ENCODE peak calls at places on chromosomes 12 and 14, in five cellular contexts. G is epithelial cell of esophagus, V is heart right ventricle, R is GM12865, P is A549. A is an unnamed sample.

GRCh38 chr12:43957732-43958131 is 121.9 kb downstream of the TMEM117 start:
- DNase-seq in V (peak), G (peak), R (peak), P (peak), A (peak)

GRCh38 chr12:87760943-87761342 is 268.3 kb downstream of the C12orf50 start:
- DNase-seq in G (no peak), V (no peak), P (no peak), R (no peak), A (no peak)

GRCh38 chr12:129394416-129394815 is 509.4 kb downstream of the TMEM132D start:
- DNase-seq in R (no peak), P (no peak), V (no peak), G (no peak), A (no peak)

GRCh38 chr14:22653012-22653621 is 9.0 kb upstream of the OR6J1 start:
- DNase-seq in R (peak), G (peak), V (peak), P (peak), A (peak)

GRCh38 chr12:105257321-105257728 is 21.4 kb upstream of the APPL2 start:
- DNase-seq in G (peak), V (no peak), R (no peak), P (peak), A (peak)

GRCh38 chr12:1914116-1914911 is 4.1 kb downstream of the CACNA2D4 start:
- DNase-seq in P (no peak), R (no peak), G (no peak), V (no peak), A (no peak)

GRCh38 chr14:57189070-57189469 is 79.6 kb downstream of the EXOC5 start:
- DNase-seq in V (no peak), R (no peak), P (peak), G (peak), A (peak)

GRCh38 chr12:71661977-71662522 is 1.6 kb downstream of the ZFC3H1 start:
- DNase-seq in R (no peak), G (peak), P (no peak), V (no peak), A (peak)

GRCh38 chr14:37655418-37655817 is 60.0 kb downstream of the TTC6 start:
- DNase-seq in G (peak), R (no peak), P (peak), V (no peak), A (peak)

GRCh38 chr14:78927261-78927660 is 757.1 kb downstream of the NRXN3 start:
- DNase-seq in V (no peak), R (no peak), P (no peak), G (no peak), A (no peak)

GRCh38 chr14:49691031-49691430 is 1.9 kb upstream of the KLHDC1 start:
- DNase-seq in P (peak), G (no peak), V (no peak), R (no peak), A (no peak)

GRCh38 chr12:118318703-118319102 is 54.0 kb downstream of the TAOK3 start:
- DNase-seq in V (no peak), P (no peak), G (no peak), R (no peak), A (no peak)

GRCh38 chr14:29927596-29928341 is at the start of gene PRKD1:
- DNase-seq in G (peak), V (peak), R (no peak), P (peak), A (peak)

GRCh38 chr12:73124480-73124879 is 852.3 kb downstream of the TRHDE start:
- DNase-seq in P (no peak), R (no peak), V (no peak), G (no peak), A (no peak)

GRCh38 chr14:75619598-75619997 is 41.1 kb downstream of the ERG28 start:
- DNase-seq in R (no peak), G (no peak), P (no peak), V (no peak), A (no peak)

GRCh38 chr12:103962493-103962892 is 3.2 kb upstream of the TDG start:
- DNase-seq in V (no peak), P (no peak), R (no peak), G (no peak), A (no peak)

GRCh38 chr12:114668151-114668891 is 15.7 kb downstream of the TBX3 start:
- DNase-seq in V (peak), P (peak), R (peak), G (peak), A (peak)

GRCh38 chr12:103495783-103496456 is at the start of gene C12orf42:
- DNase-seq in V (no peak), G (peak), P (peak), R (peak), A (peak)

GRCh38 chr12:95220190-95220589 is 2.6 kb downstream of the VEZT start:
- DNase-seq in V (no peak), G (no peak), P (no peak), R (no peak), A (no peak)

GRCh38 chr12:102376251-102376747 is 104.1 kb downstream of the IGF1 start:
- DNase-seq in G (no peak), V (peak), R (no peak), P (no peak), A (no peak)

GRCh38 chr14:101173698-101174521 is 270.4 kb upstream of the RTL1 start:
- DNase-seq in G (no peak), P (no peak), V (no peak), R (no peak), A (no peak)

GRCh38 chr12:9669534-9669933 is at the start of gene CLEC2D:
- DNase-seq in P (no peak), G (no peak), V (no peak), R (peak), A (no peak)

GRCh38 chr12:132433641-132434395 is 56.1 kb upstream of the FBRSL1 start:
- DNase-seq in R (no peak), V (no peak), G (no peak), P (no peak), A (no peak)

GRCh38 chr12:50220357-50221061 is 53.3 kb upstream of the CERS5 start:
- DNase-seq in R (peak), P (peak), G (peak), V (no peak), A (peak)

GRCh38 chr12:52631264-52631663 is 12.9 kb upstream of the KRT73 start:
- DNase-seq in R (no peak), V (no peak), G (no peak), P (no peak), A (no peak)

GRCh38 chr14:103721334-103722120 is 5.9 kb downstream of the ZFYVE21 start:
- DNase-seq in P (peak), G (peak), V (no peak), R (no peak), A (peak)

GRCh38 chr14:104998801-104999200 is 13.2 kb downstream of the CLBA1 start:
- DNase-seq in P (no peak), V (no peak), R (no peak), G (no peak), A (no peak)

GRCh38 chr12:6113691-6114475 is 10.6 kb downstream of the VWF start:
- DNase-seq in V (no peak), R (no peak), G (no peak), P (no peak), A (no peak)

GRCh38 chr12:56151672-56152131 is 685 bp upstream of the MYL6B start:
- DNase-seq in R (peak), G (peak), P (peak), V (no peak), A (peak)

DNA sequence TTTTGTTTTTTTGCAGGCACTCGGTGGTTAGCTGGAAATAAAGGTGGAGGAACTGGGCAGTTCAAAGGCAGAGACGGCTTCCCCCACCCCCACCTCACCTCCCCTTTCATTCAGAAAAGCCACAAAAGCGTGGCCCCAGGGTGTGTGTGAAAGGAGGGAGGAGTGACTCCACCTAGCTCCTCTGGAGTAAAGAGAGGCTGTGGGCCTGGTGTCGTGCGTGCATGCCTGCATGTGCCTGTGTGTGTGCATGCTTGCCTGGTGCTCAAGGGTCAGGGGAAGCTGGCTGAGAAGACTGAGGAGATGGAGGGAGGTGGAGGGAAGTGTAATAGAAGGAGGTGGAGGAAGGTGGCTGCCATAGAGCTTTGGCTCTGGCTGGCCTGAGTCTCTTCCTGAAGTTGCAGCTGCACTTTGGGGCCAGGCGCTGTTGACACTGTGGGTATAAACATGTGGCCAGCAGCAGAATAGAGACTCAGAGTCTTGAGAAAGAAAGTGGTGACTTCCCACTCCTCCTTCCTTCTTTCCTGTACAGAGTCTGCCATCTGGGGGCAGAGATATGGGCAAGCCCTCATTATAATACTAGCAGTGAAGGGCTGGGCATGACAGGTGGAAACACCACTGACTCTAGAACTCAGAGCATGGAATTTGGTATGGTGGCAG is 36.9 kb upstream of the SINHCAF start:
- DNase-seq in G (peak), R (peak), V (no peak), P (peak), A (peak)
- H3K4me3 ChIP-seq in G (no peak), R (peak), V (no peak), P (no peak), A (no peak)

GRCh38 chr12:54164402-54165145 is 24.2 kb downstream of the SMUG1 start:
- DNase-seq in P (no peak), V (no peak), G (no peak), R (no peak), A (no peak)

GRCh38 chr12:54163147-54163546 is 25.6 kb downstream of the SMUG1 start:
- DNase-seq in R (no peak), G (no peak), P (no peak), V (no peak), A (no peak)

GRCh38 chr12:54166543-54167499 is 22.0 kb downstream of the SMUG1 start:
- DNase-seq in V (no peak), R (no peak), G (no peak), P (no peak), A (no peak)

GRCh38 chr12:54169036-54169435 is 19.7 kb downstream of the SMUG1 start:
- DNase-seq in R (no peak), P (no peak), V (no peak), G (no peak), A (no peak)

DNA sequence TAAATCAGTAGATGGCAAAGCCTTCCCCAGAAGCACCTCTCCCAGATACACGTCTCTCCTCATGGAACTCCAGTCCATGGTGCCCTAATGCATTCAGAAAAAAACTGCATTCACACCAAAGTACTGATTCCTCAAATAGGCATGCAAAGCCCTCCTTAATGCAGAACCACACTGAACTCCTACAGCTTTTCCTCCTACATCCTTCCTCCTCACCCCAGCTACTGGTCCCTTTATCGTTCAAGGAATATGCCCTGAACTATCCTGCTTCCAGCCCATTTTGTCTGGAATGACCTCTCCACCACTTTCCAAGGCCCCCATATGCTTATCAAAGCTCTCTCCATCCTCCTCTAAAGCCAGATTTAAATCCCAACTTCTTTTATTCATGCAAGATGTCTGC is 21.3 kb downstream of the SMUG1 start:
- DNase-seq in P (no peak), G (no peak), V (no peak), R (no peak), A (no peak)
- H3K4me3 ChIP-seq in P (no peak), G (no peak), V (no peak), R (no peak), A (no peak)

DNA sequence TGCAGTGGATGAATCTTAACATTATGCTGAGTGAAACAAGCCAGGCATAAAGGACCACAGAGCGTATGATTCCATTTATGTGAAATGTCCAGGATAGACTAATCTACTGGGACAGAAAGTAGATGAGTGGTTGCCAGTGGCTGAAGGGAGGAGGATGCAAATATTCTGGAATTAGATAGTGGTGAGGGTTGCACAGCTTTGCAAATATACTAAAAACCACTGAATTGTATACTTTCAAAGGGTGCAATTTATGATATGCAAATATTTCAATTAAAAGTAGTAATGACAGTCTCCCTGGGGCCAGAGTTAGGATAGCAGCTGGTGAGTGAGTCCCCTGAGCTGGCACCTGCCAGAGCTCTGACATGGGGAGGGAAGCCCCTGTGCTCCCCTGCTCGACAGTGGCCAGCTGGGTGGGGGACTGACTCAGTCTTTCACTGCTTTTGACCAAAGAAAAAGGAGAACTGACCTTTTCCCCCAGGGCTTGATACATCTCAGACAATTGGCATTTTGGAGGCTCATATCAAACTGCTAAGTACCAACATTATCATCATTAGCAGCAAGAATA is 116.4 kb downstream of the GCH1 start:
- DNase-seq in P (no peak), V (no peak), G (no peak), R (no peak), A (no peak)
- H3K4me3 ChIP-seq in P (no peak), V (no peak), G (no peak), R (no peak), A (no peak)

GRCh38 chr14:69694730-69695663 is 71.9 kb upstream of the SRSF5 start:
- DNase-seq in P (no peak), R (peak), V (peak), G (peak), A (no peak)

GRCh38 chr14:69692542-69693053 is 74.3 kb upstream of the SRSF5 start:
- DNase-seq in G (no peak), V (no peak), R (no peak), P (no peak), A (no peak)

GRCh38 chr14:69695664-69696527 is 71.0 kb upstream of the SRSF5 start:
- DNase-seq in G (peak), V (no peak), P (no peak), R (peak), A (peak)

GRCh38 chr14:69693823-69694729 is 72.9 kb upstream of the SRSF5 start:
- DNase-seq in G (peak), R (peak), V (no peak), P (peak), A (no peak)

GRCh38 chr14:69693145-69693544 is 73.8 kb upstream of the SRSF5 start:
- DNase-seq in R (peak), G (no peak), V (no peak), P (no peak), A (peak)
- H3K4me3 ChIP-seq in R (no peak), G (no peak), V (no peak), P (no peak), A (no peak)

GRCh38 chr14:61526405-61527312 is 168.7 kb upstream of the HIF1A start:
- DNase-seq in V (no peak), G (peak), P (no peak), R (no peak), A (no peak)

GRCh38 chr14:61524211-61524806 is 171.0 kb upstream of the HIF1A start:
- DNase-seq in P (peak), R (no peak), V (peak), G (peak), A (peak)

GRCh38 chr14:61524936-61525292 is 170.4 kb upstream of the HIF1A start:
- DNase-seq in V (no peak), P (no peak), R (no peak), G (no peak), A (no peak)

GRCh38 chr14:61523751-61524150 is 171.6 kb upstream of the HIF1A start:
- DNase-seq in G (peak), V (no peak), R (no peak), P (no peak), A (no peak)

DNA sequence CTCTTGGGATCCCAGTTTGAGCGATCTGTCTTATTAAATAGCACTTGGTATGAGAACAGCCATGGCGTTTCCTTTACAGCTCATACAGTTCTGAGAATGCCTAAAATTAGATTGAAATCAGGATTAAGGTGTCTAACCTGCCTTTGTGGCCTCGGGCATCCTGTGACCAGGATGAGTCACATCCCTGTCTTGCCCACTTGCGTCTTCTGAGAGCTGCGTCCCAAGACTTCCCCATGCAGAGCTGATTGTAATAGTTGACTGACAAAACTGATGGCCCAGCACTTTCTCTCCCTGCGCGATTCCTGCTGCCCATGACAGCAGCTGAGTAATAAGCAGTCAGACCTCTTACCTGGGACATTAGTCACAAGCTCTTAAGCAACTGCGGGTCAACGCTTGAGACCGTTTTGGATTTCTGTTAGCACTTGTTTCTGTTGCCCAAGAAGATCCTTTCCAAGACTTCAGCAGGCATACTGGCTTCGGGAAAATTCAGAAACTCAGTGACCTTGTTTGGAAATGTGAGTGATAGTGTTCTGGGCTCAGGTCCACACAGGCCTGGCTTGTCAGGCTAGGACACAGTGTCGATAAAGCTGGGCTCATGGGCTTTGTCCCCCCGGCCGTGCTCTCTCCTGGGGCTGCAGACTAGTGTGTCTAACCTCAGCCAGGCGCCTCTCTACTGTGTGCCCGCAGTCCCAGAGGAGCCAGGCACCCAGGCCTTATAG is 169.9 kb upstream of the HIF1A start:
- DNase-seq in R (peak), V (peak), P (peak), G (peak), A (peak)
- H3K4me3 ChIP-seq in R (no peak), V (no peak), P (no peak), G (no peak), A (no peak)

GRCh38 chr14:77158175-77158908 is 16.8 kb upstream of the ZDHHC22 start:
- DNase-seq in R (no peak), G (peak), V (peak), P (peak), A (peak)
- H3K4me3 ChIP-seq in R (no peak), G (no peak), V (no peak), P (no peak), A (no peak)

GRCh38 chr12:20003252-20003651 is 365.1 kb upstream of the PDE3A start:
- DNase-seq in R (no peak), G (no peak), P (no peak), V (no peak), A (no peak)
- H3K4me3 ChIP-seq in R (no peak), G (no peak), P (no peak), V (no peak), A (no peak)

GRCh38 chr14:56085471-56085870 is 32.7 kb upstream of the PELI2 start:
- DNase-seq in P (peak), R (no peak), V (no peak), G (no peak), A (no peak)
- H3K4me3 ChIP-seq in P (no peak), R (no peak), V (no peak), G (no peak), A (no peak)

GRCh38 chr14:92655802-92656201 is 92.6 kb downstream of the LGMN start:
- DNase-seq in R (no peak), P (no peak), V (no peak), G (no peak), A (no peak)
- H3K4me3 ChIP-seq in R (no peak), P (no peak), V (peak), G (no peak), A (no peak)

DNA sequence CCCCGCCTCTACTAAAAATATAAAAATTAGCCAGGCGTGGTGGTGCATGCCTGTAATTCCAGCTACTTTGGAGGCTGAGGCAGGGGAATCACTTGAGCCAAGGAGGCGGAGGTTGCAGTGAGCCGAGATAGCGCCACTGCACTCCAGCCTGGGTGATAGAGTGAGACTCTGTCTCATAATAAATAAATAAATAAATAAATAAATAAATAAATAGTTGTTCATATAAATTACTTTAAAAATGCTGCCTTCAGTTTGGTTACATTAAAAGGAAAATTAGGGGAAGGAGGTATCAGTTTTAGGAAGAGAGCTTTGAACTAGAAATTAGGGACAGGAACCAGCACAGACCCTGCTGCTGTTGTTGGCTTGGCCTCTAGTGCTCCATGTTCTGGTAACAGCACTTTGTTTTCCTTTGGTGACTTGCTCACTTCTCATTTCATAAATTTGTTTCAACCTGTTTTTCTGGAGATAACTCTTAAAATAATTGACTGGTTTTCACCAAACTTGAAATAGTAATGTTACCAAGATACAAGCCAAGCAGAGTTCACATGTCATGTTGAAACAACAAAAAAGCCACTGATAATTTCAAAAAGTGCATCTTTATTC is 22.9 kb upstream of the PTPRB start:
- DNase-seq in V (no peak), R (no peak), G (no peak), P (no peak), A (no peak)
- H3K4me3 ChIP-seq in V (no peak), R (no peak), G (no peak), P (no peak), A (no peak)